ENCODE peak calls at places on chromosomes 5 and 9, in eight cellular contexts. One of them, this sample, is unnamed.

GRCh38 chr9:5044160-5044559 is 59.1 kb downstream of the JAK2 start:
- DNase-seq in uterus: no peak
- DNase-seq in gastrocnemius medialis: no peak
- DNase-seq in endothelial cell: no peak
- DNase-seq in hepatocyte: no peak
- DNase-seq in right lobe of liver: no peak
- DNase-seq in heart right ventricle: no peak
- DNase-seq in GM10248: no peak
- DNase-seq in this sample: no peak

GRCh38 chr5:43104102-43104501 is 16.6 kb upstream of the ZNF131 start:
- DNase-seq in heart right ventricle: no peak
- DNase-seq in right lobe of liver: no peak
- DNase-seq in gastrocnemius medialis: no peak
- DNase-seq in hepatocyte: no peak
- DNase-seq in GM10248: no peak
- DNase-seq in uterus: no peak
- DNase-seq in endothelial cell: no peak
- DNase-seq in this sample: no peak

GRCh38 chr5:103258957-103259704 is 568 bp downstream of the MACIR start:
- DNase-seq in gastrocnemius medialis: peak; percentile 8
- DNase-seq in GM10248: peak; percentile 52
- DNase-seq in hepatocyte: peak; percentile 73
- DNase-seq in heart right ventricle: peak; percentile 64
- DNase-seq in uterus: peak; percentile 30
- DNase-seq in right lobe of liver: peak; percentile 69
- DNase-seq in endothelial cell: peak; percentile 63
- DNase-seq in this sample: peak; percentile 46

GRCh38 chr5:141521244-141521781 is 32.4 kb downstream of the PCDHGC5 start:
- DNase-seq in GM10248: no peak
- DNase-seq in uterus: peak; percentile 38
- DNase-seq in endothelial cell: no peak
- DNase-seq in gastrocnemius medialis: peak; percentile 59
- DNase-seq in heart right ventricle: no peak
- DNase-seq in right lobe of liver: no peak
- DNase-seq in hepatocyte: peak; percentile 70
- DNase-seq in this sample: no peak

GRCh38 chr5:15574121-15574520 is 74.1 kb downstream of the FBXL7 start:
- DNase-seq in hepatocyte: no peak
- DNase-seq in endothelial cell: no peak
- DNase-seq in heart right ventricle: no peak
- DNase-seq in GM10248: no peak
- DNase-seq in gastrocnemius medialis: no peak
- DNase-seq in right lobe of liver: no peak
- DNase-seq in uterus: no peak
- DNase-seq in this sample: no peak

GRCh38 chr9:15423328-15423985 is 781 bp downstream of the SNAPC3 start:
- DNase-seq in uterus: no peak
- DNase-seq in GM10248: peak; percentile 33
- DNase-seq in heart right ventricle: no peak
- DNase-seq in gastrocnemius medialis: no peak
- DNase-seq in hepatocyte: peak; percentile 32
- DNase-seq in endothelial cell: no peak
- DNase-seq in right lobe of liver: no peak
- DNase-seq in this sample: no peak

GRCh38 chr5:43042626-43043399 is 2.7 kb upstream of the ANXA2R start:
- DNase-seq in hepatocyte: peak; percentile 71
- DNase-seq in GM10248: peak; percentile 67
- DNase-seq in uterus: peak; percentile 66
- DNase-seq in gastrocnemius medialis: peak; percentile 68
- DNase-seq in heart right ventricle: peak; percentile 74
- DNase-seq in endothelial cell: peak; percentile 46
- DNase-seq in right lobe of liver: peak; percentile 73
- DNase-seq in this sample: no peak

GRCh38 chr9:132742821-132743311 is 72.6 kb downstream of the GTF3C4 start:
- DNase-seq in heart right ventricle: no peak
- DNase-seq in gastrocnemius medialis: no peak
- DNase-seq in GM10248: no peak
- DNase-seq in uterus: no peak
- DNase-seq in hepatocyte: no peak
- DNase-seq in endothelial cell: no peak
- DNase-seq in right lobe of liver: no peak
- DNase-seq in this sample: no peak

GRCh38 chr5:56608216-56608925 is 207.0 kb upstream of the MAP3K1 start:
- DNase-seq in uterus: no peak
- DNase-seq in gastrocnemius medialis: no peak
- DNase-seq in heart right ventricle: no peak
- DNase-seq in GM10248: no peak
- DNase-seq in right lobe of liver: no peak
- DNase-seq in hepatocyte: no peak
- DNase-seq in endothelial cell: no peak
- DNase-seq in this sample: no peak

GRCh38 chr9:21605489-21605931 is 123.4 kb upstream of the IFNE start:
- DNase-seq in GM10248: no peak
- DNase-seq in gastrocnemius medialis: no peak
- DNase-seq in heart right ventricle: no peak
- DNase-seq in hepatocyte: no peak
- DNase-seq in uterus: no peak
- DNase-seq in endothelial cell: no peak
- DNase-seq in right lobe of liver: no peak
- DNase-seq in this sample: no peak

GRCh38 chr5:32092938-32093812 is 80.9 kb downstream of the GOLPH3 start:
- DNase-seq in hepatocyte: peak; percentile 88
- DNase-seq in uterus: peak; percentile 74
- DNase-seq in gastrocnemius medialis: peak; percentile 58
- DNase-seq in right lobe of liver: no peak
- DNase-seq in heart right ventricle: no peak
- DNase-seq in GM10248: peak; percentile 84
- DNase-seq in endothelial cell: peak; percentile 72
- DNase-seq in this sample: peak; percentile 52
- TF ChIP-seq CTCF in hepatocyte: peak; percentile 74
- TF ChIP-seq CTCF in uterus: peak; percentile 82
- TF ChIP-seq CTCF in gastrocnemius medialis: peak; percentile 77
- TF ChIP-seq CTCF in right lobe of liver: peak; percentile 58
- TF ChIP-seq CTCF in heart right ventricle: peak; percentile 81
- TF ChIP-seq CTCF in GM10248: peak; percentile 79
- TF ChIP-seq CTCF in endothelial cell: peak; percentile 56
- TF ChIP-seq CTCF in this sample: peak; percentile 78

DNA sequence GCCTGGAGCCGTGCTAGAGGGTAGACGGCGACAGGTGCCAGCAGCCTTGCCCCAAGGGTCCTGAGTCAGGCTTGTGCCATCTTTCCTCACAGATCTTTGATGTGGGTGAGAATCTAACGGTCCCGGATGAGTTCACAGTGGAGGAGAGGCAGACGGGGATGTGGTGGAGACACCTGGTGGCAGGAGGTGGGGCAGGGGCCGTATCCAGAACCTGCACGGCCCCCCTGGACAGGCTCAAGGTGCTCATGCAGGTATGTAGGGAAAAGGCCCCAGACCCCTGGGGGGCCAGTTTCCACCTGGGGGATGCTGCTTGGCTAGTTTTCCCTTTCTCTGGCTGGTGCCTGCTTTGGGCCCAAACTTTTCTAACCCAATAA is 24.0 kb downstream of the PTGES2 start:
- DNase-seq in GM10248: no peak
- DNase-seq in endothelial cell: no peak
- DNase-seq in heart right ventricle: no peak
- DNase-seq in uterus: no peak
- DNase-seq in hepatocyte: peak; percentile 54
- DNase-seq in gastrocnemius medialis: no peak
- DNase-seq in right lobe of liver: no peak
- DNase-seq in this sample: no peak
- TF ChIP-seq CTCF in GM10248: peak; percentile 6
- TF ChIP-seq CTCF in endothelial cell: no peak
- TF ChIP-seq CTCF in heart right ventricle: peak; percentile 22
- TF ChIP-seq CTCF in uterus: no peak
- TF ChIP-seq CTCF in hepatocyte: peak; percentile 33
- TF ChIP-seq CTCF in gastrocnemius medialis: no peak
- TF ChIP-seq CTCF in right lobe of liver: no peak
- TF ChIP-seq CTCF in this sample: peak; percentile 34

DNA sequence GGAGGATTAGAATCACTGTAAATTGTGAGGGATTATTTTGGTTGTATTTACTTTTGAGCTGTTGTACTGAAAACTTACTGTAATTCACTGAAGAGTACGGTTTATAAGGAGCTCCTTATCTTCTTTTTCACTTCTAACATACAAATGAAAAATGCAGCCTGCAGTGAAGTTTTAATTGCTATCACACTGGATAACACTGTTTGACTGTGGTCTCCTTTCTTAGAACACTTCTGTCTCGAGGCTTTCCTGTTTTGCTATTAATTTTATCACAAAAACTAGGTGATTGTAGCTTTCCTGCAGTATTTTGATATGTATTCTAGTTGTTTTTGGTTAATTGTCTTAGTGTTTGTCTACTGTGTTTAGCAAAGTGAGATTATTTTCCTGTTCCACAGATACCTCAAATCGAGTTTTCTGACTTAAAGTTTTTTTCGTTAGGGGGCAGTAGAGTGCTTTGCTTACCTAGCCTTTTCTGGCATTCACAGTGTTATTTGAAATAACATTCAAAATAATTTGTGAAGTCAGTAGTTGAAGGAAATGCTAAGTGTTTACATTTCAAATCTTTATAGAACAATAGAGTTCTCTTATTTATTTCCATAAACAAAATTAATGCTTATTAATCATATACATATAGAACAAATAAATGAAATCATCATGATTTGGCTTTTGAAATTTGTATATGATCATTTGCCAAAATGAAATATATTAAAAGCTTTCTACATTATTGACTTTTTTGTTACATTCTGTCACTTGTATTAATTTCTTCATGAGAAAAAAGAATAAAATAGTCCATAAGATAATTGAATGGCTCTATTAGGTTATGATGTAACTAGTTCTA is 52.9 kb downstream of the COMMD10 start:
- DNase-seq in endothelial cell: peak; percentile 9
- DNase-seq in hepatocyte: peak; percentile 77
- DNase-seq in heart right ventricle: no peak
- DNase-seq in uterus: no peak
- DNase-seq in gastrocnemius medialis: no peak
- DNase-seq in right lobe of liver: no peak
- DNase-seq in GM10248: peak; percentile 22
- DNase-seq in this sample: no peak
- TF ChIP-seq CTCF in endothelial cell: peak; percentile 85
- TF ChIP-seq CTCF in hepatocyte: peak; percentile 81
- TF ChIP-seq CTCF in heart right ventricle: peak; percentile 93
- TF ChIP-seq CTCF in uterus: peak; percentile 73
- TF ChIP-seq CTCF in gastrocnemius medialis: peak; percentile 46
- TF ChIP-seq CTCF in right lobe of liver: peak; percentile 79
- TF ChIP-seq CTCF in GM10248: peak; percentile 55
- TF ChIP-seq CTCF in this sample: peak; percentile 91

GRCh38 chr9:12774861-12775367 is at the start of gene LURAP1L:
- DNase-seq in hepatocyte: peak; percentile 83
- DNase-seq in endothelial cell: peak; percentile 10
- DNase-seq in uterus: peak; percentile 59
- DNase-seq in GM10248: peak; percentile 8
- DNase-seq in right lobe of liver: peak; percentile 36
- DNase-seq in heart right ventricle: no peak
- DNase-seq in gastrocnemius medialis: peak; percentile 30
- DNase-seq in this sample: no peak
- TF ChIP-seq CTCF in hepatocyte: no peak
- TF ChIP-seq CTCF in endothelial cell: no peak
- TF ChIP-seq CTCF in uterus: no peak
- TF ChIP-seq CTCF in GM10248: no peak
- TF ChIP-seq CTCF in right lobe of liver: no peak
- TF ChIP-seq CTCF in heart right ventricle: no peak
- TF ChIP-seq CTCF in gastrocnemius medialis: no peak
- TF ChIP-seq CTCF in this sample: no peak

GRCh38 chr5:82597437-82597836 is 319.3 kb upstream of the RPS23 start:
- DNase-seq in heart right ventricle: no peak
- DNase-seq in endothelial cell: no peak
- DNase-seq in GM10248: no peak
- DNase-seq in right lobe of liver: no peak
- DNase-seq in gastrocnemius medialis: no peak
- DNase-seq in hepatocyte: no peak
- DNase-seq in uterus: no peak
- DNase-seq in this sample: no peak
- TF ChIP-seq CTCF in heart right ventricle: no peak
- TF ChIP-seq CTCF in endothelial cell: peak; percentile 39
- TF ChIP-seq CTCF in GM10248: no peak
- TF ChIP-seq CTCF in right lobe of liver: no peak
- TF ChIP-seq CTCF in gastrocnemius medialis: no peak
- TF ChIP-seq CTCF in hepatocyte: no peak
- TF ChIP-seq CTCF in uterus: no peak
- TF ChIP-seq CTCF in this sample: peak; percentile 22

GRCh38 chr5:59330680-59331079 is 562.8 kb downstream of the PDE4D start:
- DNase-seq in right lobe of liver: no peak
- DNase-seq in GM10248: no peak
- DNase-seq in endothelial cell: no peak
- DNase-seq in uterus: no peak
- DNase-seq in gastrocnemius medialis: no peak
- DNase-seq in hepatocyte: no peak
- DNase-seq in heart right ventricle: no peak
- DNase-seq in this sample: no peak

GRCh38 chr5:59340637-59341036 is 552.9 kb downstream of the PDE4D start:
- DNase-seq in uterus: no peak
- DNase-seq in heart right ventricle: no peak
- DNase-seq in right lobe of liver: no peak
- DNase-seq in gastrocnemius medialis: no peak
- DNase-seq in endothelial cell: no peak
- DNase-seq in GM10248: no peak
- DNase-seq in hepatocyte: no peak
- DNase-seq in this sample: no peak

GRCh38 chr5:59332236-59332973 is 561.1 kb downstream of the PDE4D start:
- DNase-seq in heart right ventricle: no peak
- DNase-seq in right lobe of liver: no peak
- DNase-seq in uterus: no peak
- DNase-seq in gastrocnemius medialis: no peak
- DNase-seq in GM10248: no peak
- DNase-seq in endothelial cell: no peak
- DNase-seq in hepatocyte: no peak
- DNase-seq in this sample: no peak

GRCh38 chr5:59337240-59337639 is 556.3 kb downstream of the PDE4D start:
- DNase-seq in right lobe of liver: no peak
- DNase-seq in hepatocyte: no peak
- DNase-seq in GM10248: no peak
- DNase-seq in gastrocnemius medialis: no peak
- DNase-seq in heart right ventricle: no peak
- DNase-seq in endothelial cell: no peak
- DNase-seq in uterus: no peak
- DNase-seq in this sample: no peak

GRCh38 chr5:59335544-59335943 is 558.0 kb downstream of the PDE4D start:
- DNase-seq in GM10248: no peak
- DNase-seq in uterus: no peak
- DNase-seq in gastrocnemius medialis: no peak
- DNase-seq in right lobe of liver: no peak
- DNase-seq in hepatocyte: no peak
- DNase-seq in endothelial cell: no peak
- DNase-seq in heart right ventricle: no peak
- DNase-seq in this sample: no peak
- TF ChIP-seq CTCF in GM10248: no peak
- TF ChIP-seq CTCF in uterus: no peak
- TF ChIP-seq CTCF in gastrocnemius medialis: no peak
- TF ChIP-seq CTCF in right lobe of liver: no peak
- TF ChIP-seq CTCF in hepatocyte: no peak
- TF ChIP-seq CTCF in endothelial cell: no peak
- TF ChIP-seq CTCF in heart right ventricle: peak; percentile 61
- TF ChIP-seq CTCF in this sample: no peak

DNA sequence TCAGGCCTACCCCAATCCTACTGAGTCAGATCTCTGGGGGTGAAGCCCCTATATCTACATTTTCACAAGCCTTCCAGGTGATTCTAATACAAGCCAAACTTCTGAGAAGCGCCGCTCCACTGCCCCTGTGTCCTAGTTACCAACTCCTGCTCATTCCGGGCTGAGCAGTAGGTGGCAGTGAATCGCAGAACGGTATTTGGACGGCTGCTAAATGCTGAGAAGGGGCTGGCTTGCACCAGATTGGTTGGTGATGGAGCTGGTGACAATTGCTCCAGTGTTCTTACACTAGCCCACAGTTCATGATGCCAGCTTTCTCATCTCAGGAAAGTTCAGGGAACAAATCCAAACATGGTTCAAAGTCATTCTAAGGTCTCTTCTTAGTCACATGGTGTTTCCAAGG is 31.1 kb upstream of the FGF1 start:
- DNase-seq in endothelial cell: peak; percentile 68
- DNase-seq in GM10248: peak; percentile 37
- DNase-seq in hepatocyte: peak; percentile 76
- DNase-seq in gastrocnemius medialis: no peak
- DNase-seq in uterus: peak; percentile 31
- DNase-seq in heart right ventricle: peak; percentile 38
- DNase-seq in right lobe of liver: peak; percentile 48
- DNase-seq in this sample: peak; percentile 14
- TF ChIP-seq CTCF in endothelial cell: no peak
- TF ChIP-seq CTCF in GM10248: peak; percentile 34
- TF ChIP-seq CTCF in hepatocyte: peak; percentile 53
- TF ChIP-seq CTCF in gastrocnemius medialis: no peak
- TF ChIP-seq CTCF in uterus: peak; percentile 24
- TF ChIP-seq CTCF in heart right ventricle: peak; percentile 39
- TF ChIP-seq CTCF in right lobe of liver: peak; percentile 35
- TF ChIP-seq CTCF in this sample: peak; percentile 61